ENCODE peak calls at places on chromosome 14, in four cellular contexts. One of them, this sample, is unnamed. For H3K4me1, the result is how much of the 10 kb centered on the place peaks cover.

GRCh38 chr14:78170203-78170602 is at the start of gene NRXN3:
- DNase-seq in HepG2: no peak
- DNase-seq in K562: no peak
- DNase-seq in HCT116: no peak
- DNase-seq in this sample: no peak

GRCh38 chr14:95023115-95023514 is 134.2 kb downstream of the DICER1 start:
- DNase-seq in HepG2: no peak
- DNase-seq in K562: no peak
- DNase-seq in HCT116: no peak
- DNase-seq in this sample: no peak

GRCh38 chr14:24837280-24838046 is 203.5 kb upstream of the GZMB start:
- DNase-seq in HepG2: no peak
- DNase-seq in K562: no peak
- DNase-seq in HCT116: no peak
- DNase-seq in this sample: no peak

GRCh38 chr14:85317491-85318021 is 212.4 kb upstream of the FLRT2 start:
- DNase-seq in HepG2: no peak
- DNase-seq in K562: no peak
- DNase-seq in HCT116: no peak
- DNase-seq in this sample: no peak

GRCh38 chr14:88322505-88323085 is 474 bp downstream of the KCNK10 start:
- DNase-seq in HepG2: no peak
- DNase-seq in K562: no peak
- DNase-seq in HCT116: no peak
- DNase-seq in this sample: no peak

GRCh38 chr14:72582582-72582981 is 311.3 kb downstream of the DPF3 start:
- DNase-seq in HepG2: no peak
- DNase-seq in K562: no peak
- DNase-seq in HCT116: no peak
- DNase-seq in this sample: no peak

GRCh38 chr14:77206877-77207389 is 25.3 kb downstream of the TMEM63C start:
- DNase-seq in HepG2: no peak
- DNase-seq in K562: no peak
- DNase-seq in HCT116: no peak
- DNase-seq in this sample: no peak

GRCh38 chr14:35991356-35991755 is 165.2 kb downstream of the BRMS1L start:
- DNase-seq in HepG2: no peak
- DNase-seq in K562: no peak
- DNase-seq in HCT116: no peak
- DNase-seq in this sample: no peak

GRCh38 chr14:70670992-70671651 is 29.4 kb downstream of the TTC9 start:
- DNase-seq in HepG2: no peak
- DNase-seq in K562: no peak
- DNase-seq in HCT116: no peak
- DNase-seq in this sample: no peak

GRCh38 chr14:104384776-104385071 is 194.8 kb upstream of the C14orf180 start:
- DNase-seq in HepG2: no peak
- DNase-seq in K562: no peak
- DNase-seq in HCT116: no peak
- DNase-seq in this sample: no peak

GRCh38 chr14:77309122-77309521 is 11.6 kb downstream of the POMT2 start:
- DNase-seq in HepG2: no peak
- DNase-seq in K562: no peak
- DNase-seq in HCT116: no peak
- DNase-seq in this sample: no peak

GRCh38 chr14:75981426-75981825 is 369 bp downstream of the TGFB3 start:
- DNase-seq in HepG2: peak
- DNase-seq in K562: peak
- DNase-seq in HCT116: no peak
- DNase-seq in this sample: no peak

GRCh38 chr14:84520711-84521338 is 1009.1 kb upstream of the FLRT2 start:
- DNase-seq in HepG2: no peak
- DNase-seq in K562: no peak
- DNase-seq in HCT116: no peak
- DNase-seq in this sample: no peak

GRCh38 chr14:28875937-28876910 is 109.6 kb downstream of the FOXG1 start:
- DNase-seq in HepG2: no peak
- DNase-seq in K562: no peak
- DNase-seq in HCT116: no peak
- DNase-seq in this sample: no peak

GRCh38 chr14:37594238-37594915 is 672 bp downstream of the FOXA1 start:
- DNase-seq in HepG2: peak
- DNase-seq in K562: peak
- DNase-seq in HCT116: peak
- DNase-seq in this sample: peak

GRCh38 chr14:85599939-85600338 is 70.0 kb downstream of the FLRT2 start:
- DNase-seq in HepG2: no peak
- DNase-seq in K562: no peak
- DNase-seq in HCT116: no peak
- DNase-seq in this sample: no peak

GRCh38 chr14:94923771-94924170 is 153.9 kb upstream of the GSC start:
- DNase-seq in HepG2: no peak
- DNase-seq in K562: no peak
- DNase-seq in HCT116: no peak
- DNase-seq in this sample: no peak

GRCh38 chr14:22980672-22981089 is 1.7 kb downstream of the AJUBA start:
- DNase-seq in HepG2: peak
- DNase-seq in K562: no peak
- DNase-seq in HCT116: no peak
- DNase-seq in this sample: no peak

GRCh38 chr14:97713023-97713422 is 915.8 kb downstream of the VRK1 start:
- DNase-seq in HepG2: no peak
- DNase-seq in K562: no peak
- DNase-seq in HCT116: peak
- DNase-seq in this sample: peak

GRCh38 chr14:53032161-53032803 is 81.4 kb upstream of the FERMT2 start:
- DNase-seq in HepG2: peak
- DNase-seq in K562: no peak
- DNase-seq in HCT116: peak
- DNase-seq in this sample: no peak

GRCh38 chr14:81164167-81164774 is 56.5 kb downstream of the GTF2A1 start:
- DNase-seq in HepG2: peak
- DNase-seq in K562: peak
- DNase-seq in HCT116: peak
- DNase-seq in this sample: peak

GRCh38 chr14:89214221-89214965 is 202.6 kb downstream of the FOXN3 start:
- DNase-seq in HepG2: peak
- DNase-seq in K562: no peak
- DNase-seq in HCT116: no peak
- DNase-seq in this sample: no peak

GRCh38 chr14:37593496-37594237 is 1.4 kb downstream of the FOXA1 start:
- DNase-seq in HepG2: no peak
- DNase-seq in K562: no peak
- DNase-seq in HCT116: no peak
- DNase-seq in this sample: no peak

GRCh38 chr14:55097894-55098560 is 31.0 kb upstream of the LGALS3 start:
- DNase-seq in HepG2: no peak
- DNase-seq in K562: no peak
- DNase-seq in HCT116: no peak
- DNase-seq in this sample: no peak

GRCh38 chr14:77882631-77883030 is 82.7 kb downstream of the ADCK1 start:
- DNase-seq in HepG2: no peak
- DNase-seq in K562: no peak
- DNase-seq in HCT116: no peak
- DNase-seq in this sample: no peak

GRCh38 chr14:64942531-64943111 is at the start of gene GPX2:
- DNase-seq in HepG2: peak
- DNase-seq in K562: no peak
- DNase-seq in HCT116: no peak
- DNase-seq in this sample: no peak

GRCh38 chr14:72332054-72332453 is 399.8 kb downstream of the RGS6 start:
- DNase-seq in HepG2: no peak
- DNase-seq in K562: no peak
- DNase-seq in HCT116: no peak
- DNase-seq in this sample: no peak

GRCh38 chr14:52119030-52119429 is 50.2 kb upstream of the NID2 start:
- DNase-seq in HepG2: peak
- DNase-seq in K562: no peak
- DNase-seq in HCT116: no peak
- DNase-seq in this sample: no peak

GRCh38 chr14:74670726-74671125 is 42.2 kb downstream of the AREL1 start:
- DNase-seq in HepG2: no peak
- DNase-seq in K562: no peak
- DNase-seq in HCT116: no peak
- DNase-seq in this sample: no peak

GRCh38 chr14:104291123-104292000 is 153.0 kb downstream of the KIF26A start:
- DNase-seq in HepG2: no peak
- DNase-seq in K562: no peak
- DNase-seq in HCT116: no peak
- DNase-seq in this sample: no peak

GRCh38 chr14:105185973-105186372 is 4.9 kb upstream of the NUDT14 start:
- DNase-seq in HepG2: no peak
- DNase-seq in K562: no peak
- DNase-seq in HCT116: no peak
- DNase-seq in this sample: no peak

GRCh38 chr14:71488703-71489141 is 443.5 kb upstream of the RGS6 start:
- DNase-seq in HepG2: no peak
- DNase-seq in K562: no peak
- DNase-seq in HCT116: no peak
- DNase-seq in this sample: no peak

GRCh38 chr14:23056257-23056955 is 914 bp downstream of the CDH24 start:
- DNase-seq in HepG2: peak
- DNase-seq in K562: peak
- DNase-seq in HCT116: peak
- DNase-seq in this sample: no peak

GRCh38 chr14:23364604-23365352 is at the start of gene EFS:
- DNase-seq in HepG2: no peak
- DNase-seq in K562: no peak
- DNase-seq in HCT116: no peak
- DNase-seq in this sample: no peak

GRCh38 chr14:93044116-93044515 is 71.6 kb downstream of the ITPK1 start:
- DNase-seq in HepG2: no peak
- DNase-seq in K562: no peak
- DNase-seq in HCT116: peak
- DNase-seq in this sample: no peak

GRCh38 chr14:95260537-95261440 is 58.9 kb downstream of the CLMN start:
- DNase-seq in HepG2: no peak
- DNase-seq in K562: no peak
- DNase-seq in HCT116: no peak
- DNase-seq in this sample: no peak

GRCh38 chr14:92759300-92759678 is 10.9 kb upstream of the LGMN start:
- DNase-seq in HepG2: no peak
- DNase-seq in K562: peak
- DNase-seq in HCT116: no peak
- DNase-seq in this sample: no peak

GRCh38 chr14:67941456-67942018 is 122.0 kb downstream of the RAD51B start:
- DNase-seq in HepG2: peak
- DNase-seq in K562: no peak
- DNase-seq in HCT116: no peak
- DNase-seq in this sample: no peak
- TF ChIP-seq TCF7L2 in HepG2: no peak
- TF ChIP-seq TCF7L2 in K562: no peak
- TF ChIP-seq TCF7L2 in HCT116: no peak
- TF ChIP-seq TCF7L2 in this sample: no peak

GRCh38 chr14:26593377-26593776 is 4.5 kb downstream of the NOVA1 start:
- DNase-seq in HepG2: no peak
- DNase-seq in K562: no peak
- DNase-seq in HCT116: no peak
- DNase-seq in this sample: no peak
- H3K4me3 ChIP-seq in HepG2: no peak
- H3K4me3 ChIP-seq in K562: no peak
- H3K4me3 ChIP-seq in HCT116: no peak
- H3K4me3 ChIP-seq in this sample: no peak

DNA sequence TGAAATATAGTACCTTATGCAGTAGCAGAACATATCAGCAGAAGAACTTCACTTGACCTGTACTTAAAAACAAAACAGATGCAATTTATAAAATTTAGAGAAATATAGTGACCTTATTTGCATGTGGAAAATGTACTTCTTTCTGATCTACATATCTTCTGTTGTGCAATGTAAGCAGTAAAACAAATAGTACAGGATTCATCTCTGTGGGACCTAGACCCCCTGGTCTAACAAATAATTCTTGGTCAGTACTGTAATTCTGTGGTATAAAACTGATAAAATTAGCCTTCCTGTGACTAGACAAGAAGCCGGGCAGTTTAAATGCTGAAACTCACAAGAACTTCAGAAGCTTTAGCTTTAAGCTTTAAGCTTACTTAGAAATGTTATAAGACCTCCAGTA is 21.6 kb downstream of the HIF1A start:
- DNase-seq in HepG2: no peak
- DNase-seq in K562: no peak
- DNase-seq in HCT116: no peak
- DNase-seq in this sample: no peak
- H3K4me1 ChIP-seq in HepG2: half or more
- H3K4me1 ChIP-seq in K562: under half
- H3K4me1 ChIP-seq in HCT116: under half
- H3K4me1 ChIP-seq in this sample: under half

GRCh38 chr14:99246536-99247083 is 25.4 kb downstream of the BCL11B start:
- DNase-seq in HepG2: no peak
- DNase-seq in K562: no peak
- DNase-seq in HCT116: no peak
- DNase-seq in this sample: no peak
- TF ChIP-seq TCF7L2 in HepG2: no peak
- TF ChIP-seq TCF7L2 in K562: no peak
- TF ChIP-seq TCF7L2 in HCT116: no peak
- TF ChIP-seq TCF7L2 in this sample: no peak

GRCh38 chr14:50399251-50400032 is 2.8 kb upstream of the CDKL1 start:
- DNase-seq in HepG2: no peak
- DNase-seq in K562: no peak
- DNase-seq in HCT116: peak
- DNase-seq in this sample: no peak
- H3K4me3 ChIP-seq in HepG2: no peak
- H3K4me3 ChIP-seq in K562: no peak
- H3K4me3 ChIP-seq in HCT116: no peak
- H3K4me3 ChIP-seq in this sample: no peak

GRCh38 chr14:101010835-101011234 is 107.3 kb upstream of the RTL1 start:
- DNase-seq in HepG2: no peak
- DNase-seq in K562: no peak
- DNase-seq in HCT116: no peak
- DNase-seq in this sample: no peak
- H3K4me1 ChIP-seq in HepG2: under half
- H3K4me1 ChIP-seq in K562: under half
- H3K4me1 ChIP-seq in HCT116: under half
- H3K4me1 ChIP-seq in this sample: under half

DNA sequence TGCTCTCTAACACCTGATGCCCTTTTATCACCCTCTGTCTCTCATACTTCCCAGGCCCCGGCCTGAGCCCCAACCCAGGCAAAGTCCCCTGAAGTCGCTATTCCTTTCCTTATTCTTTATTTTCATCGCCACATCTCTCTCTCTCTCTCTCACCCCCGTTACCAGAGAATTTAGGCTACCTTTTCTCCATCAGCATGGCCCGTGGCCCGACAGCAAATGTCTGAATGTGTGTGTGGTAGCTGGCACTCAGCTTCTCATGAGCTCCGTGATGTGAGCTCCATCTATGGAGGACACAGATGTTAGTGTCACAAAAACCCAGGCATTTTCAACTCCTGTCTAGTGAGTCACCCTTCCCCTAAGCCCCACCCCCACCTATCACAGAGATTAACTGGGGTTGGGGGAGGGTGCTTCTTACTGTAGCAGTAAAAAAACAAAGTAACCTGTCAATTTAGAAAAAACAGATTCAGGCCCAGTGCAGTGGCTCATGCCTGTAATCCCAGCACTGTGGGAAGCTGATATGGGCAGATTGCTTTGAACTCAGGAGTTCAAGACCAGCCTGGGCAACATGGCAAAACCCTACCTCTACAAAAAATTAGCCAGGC is 53.8 kb downstream of the VCPKMT start:
- DNase-seq in HepG2: peak
- DNase-seq in K562: peak
- DNase-seq in HCT116: peak
- DNase-seq in this sample: no peak
- TF ChIP-seq TCF7L2 in HepG2: no peak
- TF ChIP-seq TCF7L2 in K562: no peak
- TF ChIP-seq TCF7L2 in HCT116: no peak
- TF ChIP-seq TCF7L2 in this sample: no peak